ENCODE peak calls at places on chromosomes 4 and X, in six cellular contexts. One of them, this sample, is unnamed. For H3K4me1, the result is how much of the 10 kb centered on the place peaks cover.

GRCh38 chr4:139530833-139531427 is 25.1 kb downstream of the SETD7 start:
- DNase-seq in pancreas: peak
- DNase-seq in OCI-LY7: peak
- DNase-seq in heart left ventricle: peak
- DNase-seq in colonic mucosa: peak
- DNase-seq in A549: peak
- DNase-seq in this sample: no peak

GRCh38 chr4:172088556-172088955 is 275.4 kb downstream of the GALNTL6 start:
- DNase-seq in pancreas: no peak
- DNase-seq in OCI-LY7: no peak
- DNase-seq in heart left ventricle: no peak
- DNase-seq in colonic mucosa: no peak
- DNase-seq in A549: no peak
- DNase-seq in this sample: no peak

GRCh38 chrX:34880656-34881055 is 61.9 kb upstream of the FAM47B start:
- DNase-seq in pancreas: no peak
- DNase-seq in OCI-LY7: no peak
- DNase-seq in heart left ventricle: no peak
- DNase-seq in colonic mucosa: no peak
- DNase-seq in A549: no peak
- DNase-seq in this sample: no peak

GRCh38 chr4:176187610-176188009 is 7.8 kb downstream of the SPATA4 start:
- DNase-seq in pancreas: no peak
- DNase-seq in OCI-LY7: no peak
- DNase-seq in heart left ventricle: no peak
- DNase-seq in colonic mucosa: no peak
- DNase-seq in A549: no peak
- DNase-seq in this sample: no peak

GRCh38 chr4:169063441-169063840 is 53.4 kb upstream of the CBR4 start:
- DNase-seq in pancreas: no peak
- DNase-seq in OCI-LY7: no peak
- DNase-seq in heart left ventricle: no peak
- DNase-seq in colonic mucosa: no peak
- DNase-seq in A549: no peak
- DNase-seq in this sample: no peak

GRCh38 chr4:6992728-6993655 is 50.2 kb upstream of the TADA2B start:
- DNase-seq in pancreas: no peak
- DNase-seq in OCI-LY7: no peak
- DNase-seq in heart left ventricle: no peak
- DNase-seq in colonic mucosa: no peak
- DNase-seq in A549: no peak
- DNase-seq in this sample: no peak

GRCh38 chrX:17472424-17472823 is 97.4 kb downstream of the NHS start:
- DNase-seq in pancreas: no peak
- DNase-seq in OCI-LY7: no peak
- DNase-seq in heart left ventricle: no peak
- DNase-seq in colonic mucosa: no peak
- DNase-seq in A549: no peak
- DNase-seq in this sample: no peak

GRCh38 chr4:47862297-47862696 is 24.4 kb upstream of the CORIN start:
- DNase-seq in pancreas: no peak
- DNase-seq in OCI-LY7: no peak
- DNase-seq in heart left ventricle: no peak
- DNase-seq in colonic mucosa: no peak
- DNase-seq in A549: no peak
- DNase-seq in this sample: no peak

GRCh38 chrX:67781132-67781531 is 237.3 kb downstream of the AR start:
- DNase-seq in pancreas: no peak
- DNase-seq in OCI-LY7: no peak
- DNase-seq in heart left ventricle: peak
- DNase-seq in colonic mucosa: no peak
- DNase-seq in A549: peak
- DNase-seq in this sample: no peak

GRCh38 chr4:113502476-113502875 is 259.1 kb downstream of the CAMK2D start:
- DNase-seq in pancreas: no peak
- DNase-seq in OCI-LY7: no peak
- DNase-seq in heart left ventricle: no peak
- DNase-seq in colonic mucosa: no peak
- DNase-seq in A549: no peak
- DNase-seq in this sample: no peak

GRCh38 chr4:25633541-25633940 is 22.1 kb upstream of the SLC34A2 start:
- DNase-seq in pancreas: no peak
- DNase-seq in OCI-LY7: no peak
- DNase-seq in heart left ventricle: no peak
- DNase-seq in colonic mucosa: no peak
- DNase-seq in A549: no peak
- DNase-seq in this sample: no peak

GRCh38 chrX:7112071-7112470 is 35.4 kb upstream of the STS start:
- DNase-seq in pancreas: no peak
- DNase-seq in OCI-LY7: no peak
- DNase-seq in heart left ventricle: no peak
- DNase-seq in colonic mucosa: no peak
- DNase-seq in A549: no peak
- DNase-seq in this sample: no peak
- H3K4me3 ChIP-seq in pancreas: no peak
- H3K4me3 ChIP-seq in OCI-LY7: peak
- H3K4me3 ChIP-seq in heart left ventricle: no peak
- H3K4me3 ChIP-seq in colonic mucosa: no peak
- H3K4me3 ChIP-seq in A549: no peak
- H3K4me3 ChIP-seq in this sample: no peak

DNA sequence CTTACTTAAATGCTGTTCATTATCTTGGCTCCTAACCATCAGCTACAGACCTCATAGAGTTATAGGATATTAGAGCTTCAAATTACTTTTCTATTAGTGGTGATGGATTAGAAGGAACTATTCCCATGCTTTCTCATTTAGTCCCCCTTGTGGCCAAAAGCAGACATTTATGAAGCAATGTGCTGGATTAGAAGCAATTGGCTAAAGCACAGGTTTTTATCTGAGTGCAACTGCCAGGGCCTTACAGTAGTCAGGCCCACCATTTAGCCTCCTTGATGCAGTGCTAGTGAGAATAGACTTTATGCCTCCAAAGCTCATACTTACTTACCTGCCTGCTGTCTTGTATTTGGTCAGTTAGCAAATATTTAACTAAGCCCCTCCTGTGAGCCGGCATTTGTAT is 93.0 kb downstream of the TSPAN7 start:
- DNase-seq in pancreas: no peak
- DNase-seq in OCI-LY7: peak
- DNase-seq in heart left ventricle: no peak
- DNase-seq in colonic mucosa: no peak
- DNase-seq in A549: peak
- DNase-seq in this sample: no peak
- H3K4me1 ChIP-seq in pancreas: under half
- H3K4me1 ChIP-seq in OCI-LY7: under half
- H3K4me1 ChIP-seq in heart left ventricle: under half
- H3K4me1 ChIP-seq in colonic mucosa: under half
- H3K4me1 ChIP-seq in A549: under half
- H3K4me1 ChIP-seq in this sample: under half

DNA sequence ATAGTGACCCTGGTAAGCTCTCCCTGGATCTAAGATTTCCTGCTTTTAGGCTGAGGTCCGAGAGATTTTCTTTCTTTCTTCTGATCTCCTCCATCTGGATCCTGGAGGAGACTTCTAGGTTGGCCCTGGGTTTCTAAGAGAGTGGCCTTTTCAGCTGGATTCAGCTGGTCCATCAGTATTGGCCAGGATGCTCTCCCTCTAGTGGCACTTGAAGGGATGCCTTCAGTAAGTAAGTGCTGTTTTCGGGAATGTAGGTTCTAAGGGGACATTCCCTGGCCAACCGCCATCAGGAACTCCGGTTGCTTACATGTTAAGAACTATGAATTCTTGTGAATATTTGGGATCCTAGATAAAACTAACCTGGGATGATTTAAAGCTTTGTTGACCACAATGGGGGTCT is 56.9 kb downstream of the SERTM2 start:
- DNase-seq in pancreas: no peak
- DNase-seq in OCI-LY7: no peak
- DNase-seq in heart left ventricle: no peak
- DNase-seq in colonic mucosa: no peak
- DNase-seq in A549: peak
- DNase-seq in this sample: peak
- H3K4me3 ChIP-seq in pancreas: no peak
- H3K4me3 ChIP-seq in OCI-LY7: no peak
- H3K4me3 ChIP-seq in heart left ventricle: no peak
- H3K4me3 ChIP-seq in colonic mucosa: no peak
- H3K4me3 ChIP-seq in A549: no peak
- H3K4me3 ChIP-seq in this sample: no peak

DNA sequence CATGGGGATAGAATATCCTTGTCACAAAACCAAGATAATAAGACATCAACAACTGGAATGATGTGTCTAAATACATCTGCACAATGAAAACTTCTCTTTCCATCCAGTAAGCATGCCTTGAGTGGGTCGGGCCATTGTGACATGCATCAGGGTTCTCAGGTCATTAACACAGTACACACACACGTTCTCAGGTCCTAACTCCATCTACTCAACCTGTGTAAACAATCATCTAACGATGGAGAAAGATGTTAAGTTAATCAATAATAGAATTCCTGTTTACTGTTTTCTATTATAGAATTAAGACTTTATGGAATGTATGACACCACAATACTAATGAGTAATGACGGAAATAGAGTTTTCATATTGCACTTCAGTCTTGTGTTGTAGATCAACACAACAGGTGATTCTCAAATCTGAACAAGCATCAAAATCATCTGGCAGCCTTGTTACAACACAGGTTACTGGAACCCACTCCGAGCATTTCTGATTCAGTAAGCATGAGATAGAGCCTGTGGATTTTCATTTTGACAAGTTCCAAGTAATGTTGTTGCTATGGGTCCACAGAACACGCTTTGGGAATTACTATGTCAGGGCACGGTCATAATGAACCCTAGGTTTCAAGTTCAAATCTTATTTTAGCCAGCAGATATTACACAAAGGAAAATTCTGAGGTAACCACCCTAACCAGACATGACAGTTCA is 315.8 kb upstream of the TEX13C start:
- DNase-seq in pancreas: no peak
- DNase-seq in OCI-LY7: no peak
- DNase-seq in heart left ventricle: no peak
- DNase-seq in colonic mucosa: no peak
- DNase-seq in A549: no peak
- DNase-seq in this sample: peak
- H3K4me1 ChIP-seq in pancreas: under half
- H3K4me1 ChIP-seq in OCI-LY7: under half
- H3K4me1 ChIP-seq in heart left ventricle: under half
- H3K4me1 ChIP-seq in colonic mucosa: under half
- H3K4me1 ChIP-seq in A549: under half
- H3K4me1 ChIP-seq in this sample: under half